ENCODE peak calls at places on chromosome 9, in six cellular contexts. J is GM23338, T is OCI-LY7, X is GM23248, W is IMR-90, C is hepatocyte. H is an unnamed sample.

GRCh38 chr9:69822091-69822750 is 1.6 kb downstream of the CFAP95 start:
- DNase-seq in J (peak; percentile 33), T (no peak), X (peak; percentile 63), W (peak; percentile 81), C (no peak), H (peak; percentile 57)

GRCh38 chr9:34636791-34637355 is 714 bp downstream of the SIGMAR1 start:
- DNase-seq in J (no peak), T (peak; percentile 36), X (no peak), W (peak; percentile 22), C (no peak), H (no peak)

GRCh38 chr9:92660266-92660665 is 9.7 kb downstream of the IPPK start:
- DNase-seq in J (no peak), T (no peak), X (no peak), W (no peak), C (no peak), H (no peak)

GRCh38 chr9:91162311-91162710 is 199.4 kb downstream of the AUH start:
- DNase-seq in J (no peak), T (no peak), X (peak; percentile 43), W (peak; percentile 65), C (no peak), H (peak; percentile 76)

GRCh38 chr9:35306281-35306680 is 144.5 kb downstream of the UNC13B start:
- DNase-seq in J (no peak), T (no peak), X (peak; percentile 30), W (peak; percentile 45), C (no peak), H (no peak)

GRCh38 chr9:110135858-110136257 is 72.1 kb downstream of the C9orf152 start:
- DNase-seq in J (no peak), T (no peak), X (peak; percentile 60), W (peak; percentile 44), C (no peak), H (no peak)

GRCh38 chr9:78366827-78367226 is 69.9 kb downstream of the PSAT1 start:
- DNase-seq in J (peak; percentile 15), T (no peak), X (no peak), W (no peak), C (no peak), H (no peak)

GRCh38 chr9:114214686-114215397 is 59.5 kb downstream of the COL27A1 start:
- DNase-seq in J (no peak), T (no peak), X (no peak), W (no peak), C (no peak), H (no peak)

GRCh38 chr9:130213898-130214761 is 41.9 kb downstream of the NCS1 start:
- DNase-seq in J (peak; percentile 76), T (no peak), X (no peak), W (peak; percentile 31), C (peak; percentile 54), H (peak; percentile 17)

GRCh38 chr9:82254646-82255367 is 266.2 kb downstream of the SPATA31D1 start:
- DNase-seq in J (no peak), T (no peak), X (peak; percentile 43), W (peak; percentile 48), C (no peak), H (no peak)

GRCh38 chr9:35729700-35730485 is 2.1 kb downstream of the TLN1 start:
- DNase-seq in J (peak; percentile 90), T (peak; percentile 67), X (peak; percentile 94), W (peak; percentile 91), C (peak; percentile 67), H (peak; percentile 87)

GRCh38 chr9:32395483-32396216 is 11.2 kb downstream of the ACO1 start:
- DNase-seq in J (peak; percentile 40), T (no peak), X (peak; percentile 97), W (peak; percentile 98), C (no peak), H (peak; percentile 94)

GRCh38 chr9:73034962-73035361 is 82.1 kb upstream of the ALDH1A1 start:
- DNase-seq in J (no peak), T (no peak), X (no peak), W (no peak), C (no peak), H (no peak)

GRCh38 chr9:98775831-98776441 is 20.4 kb downstream of the ANKS6 start:
- DNase-seq in J (peak; percentile 96), T (peak; percentile 72), X (peak; percentile 75), W (peak; percentile 79), C (peak; percentile 86), H (peak; percentile 62)

GRCh38 chr9:124551472-124552339 is 44.5 kb upstream of the NR5A1 start:
- DNase-seq in J (peak; percentile 88), T (peak; percentile 33), X (peak; percentile 79), W (peak; percentile 73), C (peak; percentile 72), H (peak; percentile 66)

GRCh38 chr9:91720746-91721705 is 229.0 kb downstream of the ROR2 start:
- DNase-seq in J (no peak), T (peak; percentile 91), X (no peak), W (no peak), C (no peak), H (no peak)

GRCh38 chr9:135512904-135513303 is 8.3 kb upstream of the LCN1 start:
- DNase-seq in J (no peak), T (no peak), X (no peak), W (peak; percentile 6), C (no peak), H (peak; percentile 40)

GRCh38 chr9:89632136-89633135 is 27.6 kb downstream of the GADD45G start:
- DNase-seq in J (no peak), T (no peak), X (no peak), W (no peak), C (peak; percentile 32), H (no peak)

GRCh38 chr9:14924821-14925220 is 14.6 kb upstream of the FREM1 start:
- DNase-seq in J (no peak), T (no peak), X (peak; percentile 85), W (peak; percentile 28), C (no peak), H (peak; percentile 1)

GRCh38 chr9:70588381-70588780 is 173.9 kb upstream of the KLF9 start:
- DNase-seq in J (no peak), T (no peak), X (no peak), W (no peak), C (no peak), H (peak; percentile 87)

GRCh38 chr9:249025-249424 is 34.4 kb downstream of the DOCK8 start:
- DNase-seq in J (no peak), T (no peak), X (no peak), W (no peak), C (no peak), H (no peak)

GRCh38 chr9:9791621-9792020 is 821.2 kb downstream of the PTPRD start:
- DNase-seq in J (peak; percentile 23), T (peak; percentile 61), X (peak; percentile 8), W (no peak), C (peak; percentile 18), H (peak; percentile 11)

GRCh38 chr9:129894106-129894823 is 59.0 kb downstream of the USP20 start:
- DNase-seq in J (no peak), T (no peak), X (no peak), W (no peak), C (no peak), H (no peak)

GRCh38 chr9:99593621-99594020 is 228.1 kb upstream of the NR4A3 start:
- DNase-seq in J (no peak), T (no peak), X (no peak), W (no peak), C (no peak), H (no peak)

GRCh38 chr9:95459867-95460626 is 56.7 kb downstream of the PTCH1 start:
- DNase-seq in J (no peak), T (no peak), X (no peak), W (peak; percentile 41), C (peak; percentile 54), H (no peak)

GRCh38 chr9:130265431-130266235 is at the start of gene HMCN2:
- DNase-seq in J (peak; percentile 79), T (no peak), X (peak; percentile 30), W (no peak), C (peak; percentile 66), H (peak; percentile 21)

GRCh38 chr9:131441441-131441840 is 47.6 kb downstream of the PRRC2B start:
- DNase-seq in J (no peak), T (peak; percentile 27), X (no peak), W (no peak), C (no peak), H (no peak)
- H3K36me3 ChIP-seq in J (peaks cover 82% of the 10 kb centered on the region), T (peaks cover 96% of the 10 kb centered on the region), X (peaks cover 60% of the 10 kb centered on the region), W (peaks cover 75% of the 10 kb centered on the region), C (no peaks in the 10 kb centered on the region), H (peaks cover 34% of the 10 kb centered on the region)

GRCh38 chr9:104080983-104081382 is 13.1 kb upstream of the SMC2 start:
- DNase-seq in J (no peak), T (no peak), X (no peak), W (no peak), C (no peak), H (no peak)

GRCh38 chr9:104087894-104088293 is 6.2 kb upstream of the SMC2 start:
- DNase-seq in J (no peak), T (no peak), X (no peak), W (no peak), C (no peak), H (no peak)

GRCh38 chr9:104082147-104082546 is 12.0 kb upstream of the SMC2 start:
- DNase-seq in J (no peak), T (no peak), X (no peak), W (no peak), C (no peak), H (no peak)

GRCh38 chr9:104088416-104088815 is 5.7 kb upstream of the SMC2 start:
- DNase-seq in J (no peak), T (no peak), X (peak; percentile 22), W (peak; percentile 3), C (no peak), H (peak; percentile 54)

GRCh38 chr9:104085538-104085937 is 8.6 kb upstream of the SMC2 start:
- DNase-seq in J (no peak), T (no peak), X (no peak), W (no peak), C (no peak), H (no peak)
- H2AFZ ChIP-seq in J (no peak overlapping the region), T (no peak overlapping the region), X (no peak overlapping the region), W (no peak overlapping the region), C (no peak overlapping the region), H (no peak overlapping the region)

DNA sequence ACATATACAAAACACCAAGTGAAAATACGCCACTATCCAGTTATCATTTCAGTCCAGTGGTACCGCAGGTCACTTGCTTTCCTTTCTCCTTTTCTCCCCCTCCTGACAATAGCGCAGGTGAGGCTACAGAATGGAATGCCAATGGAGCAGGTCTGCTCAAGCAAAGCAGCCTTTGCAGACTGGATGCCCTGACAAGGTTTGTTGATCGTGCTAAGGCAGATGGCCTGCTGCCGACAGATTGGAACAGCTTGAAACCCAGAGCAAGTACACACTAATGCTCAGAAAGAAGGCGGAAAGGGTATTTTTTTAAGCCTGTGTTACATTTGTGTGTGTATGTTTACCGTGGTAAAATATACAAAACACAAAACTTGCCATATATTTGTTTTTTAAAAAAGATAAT is 19.3 kb downstream of the SPACA9 start:
- DNase-seq in J (no peak), T (no peak), X (no peak), W (no peak), C (no peak), H (no peak)
- H3K36me3 ChIP-seq in J (peaks cover 23% of the 10 kb centered on the region), T (peaks cover 73% of the 10 kb centered on the region), X (peaks cover 46% of the 10 kb centered on the region), W (peaks cover 59% of the 10 kb centered on the region), C (no peaks in the 10 kb centered on the region), H (peaks cover 23% of the 10 kb centered on the region)

DNA sequence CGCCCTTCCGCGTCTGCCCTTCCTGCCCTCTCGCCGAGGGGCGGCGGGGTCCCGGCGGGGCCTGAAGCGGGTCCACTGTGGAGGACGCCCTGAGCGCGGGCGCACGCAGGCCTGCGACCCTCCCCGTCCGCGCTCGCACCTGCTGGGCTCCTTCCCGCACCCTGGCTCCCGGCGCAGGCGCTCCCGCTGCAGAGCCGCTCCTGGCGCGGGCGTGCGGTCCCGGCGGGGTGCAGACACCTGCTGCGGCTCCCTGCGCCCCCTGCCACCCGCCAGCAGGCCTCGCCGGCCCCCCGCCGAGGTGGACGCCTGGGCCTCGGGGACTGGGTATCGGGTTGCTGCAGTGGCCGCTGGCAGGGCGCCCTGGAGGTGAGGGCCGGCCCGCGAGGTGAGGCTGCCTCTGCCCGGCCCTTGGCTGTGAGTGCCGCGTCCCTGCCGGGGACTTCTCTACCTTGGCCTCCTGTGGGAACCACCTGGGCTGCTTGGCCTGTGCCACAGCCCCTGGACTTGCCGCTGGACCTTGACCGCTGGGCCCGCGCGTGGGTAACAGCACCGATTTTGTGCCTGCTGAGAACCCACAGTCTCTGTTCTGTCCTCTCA is 617 bp downstream of the ARRDC1 start:
- DNase-seq in J (peak; percentile 50), T (no peak), X (peak; percentile 48), W (no peak), C (peak; percentile 62), H (no peak)
- H2AFZ ChIP-seq in J (no peak overlapping the region), T (peak overlapping the region; percentile 53), X (peak overlapping the region; percentile 73), W (peak overlapping the region; percentile 96), C (no peak overlapping the region), H (peak overlapping the region; percentile 76)

H was measured in fibroblast of lung.